ENCODE peak calls at places on chromosome 11, in eight cellular contexts. T is breast epithelium, D is AG04450, E is type B pancreatic cell, F is omental fat pad, N is fibroblast of the aortic adventitia, Y is SK-N-SH, G is heart left ventricle. I is an unnamed sample.

GRCh38 chr11:67357831-67358555 is 4.6 kb upstream of the POLD4 start:
- DNase-seq in T (no peak), F (no peak), D (no peak), E (no peak), G (no peak), Y (peak; percentile 17), N (peak; percentile 45), I (no peak)

GRCh38 chr11:88175004-88175706 is at the start of gene RAB38:
- DNase-seq in Y (peak; percentile 6), G (peak; percentile 18), T (peak; percentile 51), F (peak; percentile 23), D (no peak), N (no peak), E (peak; percentile 75), I (peak; percentile 91)

GRCh38 chr11:36041988-36042606 is 98.2 kb downstream of the LDLRAD3 start:
- DNase-seq in D (no peak), G (no peak), Y (no peak), F (no peak), T (no peak), E (no peak), N (peak; percentile 50), I (no peak)

GRCh38 chr11:8102965-8103364 is 22.0 kb downstream of the TUB start:
- DNase-seq in T (no peak), F (no peak), E (peak; percentile 31), D (no peak), Y (no peak), N (no peak), G (no peak), I (peak; percentile 55)

GRCh38 chr11:47376543-47377371 is 1.6 kb downstream of the SPI1 start:
- DNase-seq in E (no peak), F (no peak), Y (peak; percentile 27), T (no peak), D (no peak), G (peak; percentile 52), N (no peak), I (no peak)

GRCh38 chr11:117309310-117309709 is 6.7 kb downstream of the BACE1 start:
- DNase-seq in T (no peak), G (no peak), Y (no peak), E (no peak), F (no peak), D (no peak), N (no peak), I (no peak)

GRCh38 chr11:41237386-41237785 is 222.1 kb downstream of the LRRC4C start:
- DNase-seq in D (no peak), E (no peak), F (no peak), Y (no peak), G (no peak), N (no peak), T (no peak), I (no peak)

GRCh38 chr11:112972399-112973115 is 11.3 kb downstream of the NCAM1 start:
- DNase-seq in Y (no peak), G (no peak), N (no peak), F (no peak), E (no peak), D (no peak), T (no peak), I (no peak)

GRCh38 chr11:72446929-72447753 is 12.8 kb upstream of the CLPB start:
- DNase-seq in E (no peak), T (no peak), N (peak; percentile 80), F (no peak), Y (peak; percentile 72), G (no peak), D (peak; percentile 24), I (no peak)

GRCh38 chr11:73859671-73860070 is 17.0 kb downstream of the COA4 start:
- DNase-seq in Y (no peak), D (no peak), N (no peak), E (no peak), T (no peak), G (no peak), F (no peak), I (no peak)

GRCh38 chr11:103322861-103323260 is 213.6 kb downstream of the DYNC2H1 start:
- DNase-seq in F (no peak), D (no peak), T (no peak), G (no peak), E (no peak), N (peak; percentile 37), Y (no peak), I (no peak)

GRCh38 chr11:126573325-126574076 is 218.0 kb downstream of the ST3GAL4 start:
- DNase-seq in D (no peak), T (no peak), G (no peak), N (no peak), Y (no peak), E (no peak), F (no peak), I (no peak)

GRCh38 chr11:35998651-35999050 is 54.8 kb downstream of the LDLRAD3 start:
- DNase-seq in G (no peak), F (no peak), N (no peak), E (no peak), T (no peak), D (no peak), Y (no peak), I (no peak)

GRCh38 chr11:3094223-3094824 is 37.1 kb upstream of the CARS1 start:
- DNase-seq in F (no peak), N (no peak), D (no peak), G (no peak), T (no peak), E (peak; percentile 61), Y (no peak), I (peak; percentile 86)

GRCh38 chr11:110903830-110904229 is 191.6 kb upstream of the ARHGAP20 start:
- DNase-seq in D (no peak), E (no peak), G (no peak), N (no peak), F (no peak), T (no peak), Y (no peak), I (no peak)

GRCh38 chr11:128598755-128599154 is 11.4 kb upstream of the ETS1 start:
- DNase-seq in F (no peak), N (no peak), Y (no peak), E (no peak), T (no peak), D (no peak), G (no peak), I (no peak)

GRCh38 chr11:130166457-130166784 is 6.8 kb downstream of the ST14 start:
- DNase-seq in D (peak; percentile 86), Y (peak; percentile 46), N (peak; percentile 93), G (no peak), F (no peak), E (no peak), T (no peak), I (no peak)

GRCh38 chr11:72930011-72930410 is 115.8 kb downstream of the ATG16L2 start:
- DNase-seq in N (peak; percentile 37), G (no peak), Y (no peak), F (no peak), D (no peak), T (no peak), E (no peak), I (no peak)

GRCh38 chr11:1307163-1307870 is 2.1 kb downstream of the TOLLIP start:
- DNase-seq in E (peak; percentile 54), N (no peak), F (no peak), D (no peak), T (no peak), Y (no peak), G (no peak), I (no peak)

GRCh38 chr11:22432331-22433065 is 94.3 kb downstream of the SLC17A6 start:
- DNase-seq in D (no peak), G (peak; percentile 45), T (no peak), Y (peak; percentile 7), N (peak; percentile 18), E (no peak), F (no peak), I (peak; percentile 60)

GRCh38 chr11:45964911-45965389 is 42.5 kb downstream of the LARGE2 start:
- DNase-seq in Y (peak; percentile 81), N (peak; percentile 84), F (no peak), D (peak; percentile 66), T (peak; percentile 57), G (peak; percentile 59), E (no peak), I (no peak)

GRCh38 chr11:103486609-103487008 is 377.4 kb downstream of the DYNC2H1 start:
- DNase-seq in D (no peak), Y (no peak), G (no peak), E (no peak), T (no peak), F (no peak), N (no peak), I (no peak)

GRCh38 chr11:81993755-81994154 is 739.9 kb downstream of the FAM181B start:
- DNase-seq in E (no peak), T (no peak), F (no peak), Y (no peak), G (no peak), D (no peak), N (no peak), I (no peak)

GRCh38 chr11:6755303-6755952 is 16.3 kb downstream of the OR2AG2 start:
- DNase-seq in G (no peak), E (no peak), Y (peak; percentile 37), N (peak; percentile 63), D (no peak), T (no peak), F (no peak), I (no peak)

GRCh38 chr11:6755953-6756347 is 15.8 kb downstream of the OR2AG2 start:
- DNase-seq in T (no peak), F (no peak), Y (no peak), N (no peak), G (no peak), D (no peak), E (no peak), I (no peak)

GRCh38 chr11:6757373-6757967 is 14.3 kb downstream of the OR2AG2 start:
- DNase-seq in G (peak; percentile 62), E (no peak), F (no peak), D (peak; percentile 15), T (no peak), N (peak; percentile 74), Y (peak; percentile 27), I (no peak)
- TF ChIP-seq CTCF in G (peak; percentile 63), E (peak; percentile 77), F (no peak), D (peak; percentile 74), T (no peak), N (peak; percentile 66), Y (peak; percentile 62), I (peak; percentile 85)

DNA sequence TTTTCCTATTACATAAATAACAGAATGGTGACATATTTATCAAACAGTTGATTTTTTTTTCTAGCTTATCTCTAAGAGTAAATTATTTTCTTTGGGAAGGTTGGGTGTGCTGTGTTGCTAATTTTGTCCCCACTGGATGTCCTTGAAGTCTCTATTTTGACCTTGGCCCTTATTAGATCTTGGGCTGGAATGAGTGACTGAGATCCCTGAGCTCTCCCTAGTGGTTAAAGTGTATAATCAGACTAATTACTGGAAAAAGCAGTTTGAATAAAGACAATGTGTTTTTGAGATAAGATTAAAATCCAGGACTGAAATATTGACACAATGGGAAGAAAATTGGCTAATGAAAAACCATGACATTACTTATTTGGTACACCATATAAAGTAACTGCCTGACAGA is 56.1 kb downstream of the AASDHPPT start:
- DNase-seq in D (no peak), N (peak; percentile 6), E (no peak), F (no peak), Y (no peak), T (no peak), G (no peak), I (no peak)
- TF ChIP-seq CTCF in D (peak; percentile 37), N (peak; percentile 23), E (peak; percentile 29), F (no peak), Y (peak; percentile 48), T (no peak), G (no peak), I (peak; percentile 66)

GRCh38 chr11:83087035-83087434 is 15.3 kb upstream of the RAB30 start:
- DNase-seq in T (no peak), Y (no peak), E (no peak), F (no peak), N (peak; percentile 22), D (no peak), G (no peak), I (no peak)
- TF ChIP-seq CTCF in T (no peak), Y (peak; percentile 20), E (peak; percentile 47), F (no peak), N (peak; percentile 12), D (peak; percentile 4), G (no peak), I (peak; percentile 59)

GRCh38 chr11:56521955-56522354 is 21.1 kb downstream of the OR5M11 start:
- DNase-seq in N (no peak), G (no peak), E (no peak), F (no peak), T (no peak), Y (peak; percentile 2), D (no peak), I (no peak)
- TF ChIP-seq CTCF in N (no peak), G (no peak), E (peak; percentile 49), F (no peak), T (no peak), Y (peak; percentile 38), D (no peak), I (peak; percentile 33)